ENCODE peak calls at places on chromosomes 1 and 21, in eight cellular contexts. B, L, A, D, N, E, X and J are unnamed samples.

GRCh38 chr1:222616535-222616934 is 1.4 kb upstream of the MIA3 start:
- DNase-seq in B (peak; percentile 62), L (no peak), A (no peak), D (peak; percentile 74), N (no peak), E (peak; percentile 53), X (no peak), J (no peak)

GRCh38 chr1:231162300-231162969 is 577 bp downstream of the TRIM67 start:
- DNase-seq in B (peak; percentile 29), L (peak; percentile 77), A (no peak), D (peak; percentile 46), N (peak; percentile 50), E (no peak), X (no peak), J (peak; percentile 79)

GRCh38 chr1:22760453-22760852 is 49.8 kb downstream of the EPHB2 start:
- DNase-seq in B (no peak), L (no peak), A (no peak), D (no peak), N (no peak), E (no peak), X (no peak), J (no peak)

GRCh38 chr1:170114916-170115315 is 30.8 kb upstream of the NTMT2 start:
- DNase-seq in B (peak; percentile 26), L (peak; percentile 70), A (no peak), D (peak; percentile 40), N (no peak), E (peak; percentile 38), X (no peak), J (no peak)

GRCh38 chr1:156001682-156002171 is 19.0 kb downstream of the SSR2 start:
- DNase-seq in B (peak; percentile 76), L (no peak), A (no peak), D (no peak), N (no peak), E (no peak), X (no peak), J (no peak)

GRCh38 chr1:212700892-212701819 is 1.5 kb upstream of the BATF3 start:
- DNase-seq in B (peak; percentile 48), L (peak; percentile 64), A (no peak), D (peak; percentile 64), N (peak; percentile 45), E (no peak), X (peak; percentile 81), J (no peak)

GRCh38 chr1:222252788-222253187 is 295.1 kb downstream of the HHIPL2 start:
- DNase-seq in B (no peak), L (no peak), A (no peak), D (no peak), N (no peak), E (no peak), X (no peak), J (no peak)

GRCh38 chr1:30527511-30528140 is 195.8 kb downstream of the MATN1 start:
- DNase-seq in B (peak; percentile 4), L (peak; percentile 75), A (no peak), D (no peak), N (no peak), E (no peak), X (peak; percentile 80), J (no peak)

GRCh38 chr21:42382915-42383314 is 12.9 kb downstream of the TMPRSS3 start:
- DNase-seq in B (no peak), L (no peak), A (no peak), D (no peak), N (no peak), E (no peak), X (no peak), J (no peak)

DNA sequence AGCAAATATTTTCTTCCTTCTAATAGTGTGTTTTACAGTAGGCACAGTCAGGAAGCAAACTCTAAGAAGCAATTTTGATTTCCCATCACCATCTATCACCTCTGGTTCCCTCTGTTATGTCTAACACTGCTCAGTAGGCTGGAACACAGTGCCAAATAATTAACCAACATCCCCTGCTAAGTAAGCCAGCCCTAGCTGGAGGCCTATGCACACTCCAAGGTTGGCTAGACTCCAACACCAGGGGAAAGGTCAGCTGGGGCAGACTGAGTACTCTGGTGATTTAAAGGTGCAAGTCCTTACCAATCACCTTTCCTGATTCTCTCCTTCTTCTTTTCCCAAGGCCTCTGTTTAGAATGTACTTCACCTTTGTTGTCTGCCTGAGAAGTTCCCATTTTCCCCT is 46.5 kb upstream of the BEND5 start:
- DNase-seq in B (no peak), L (peak; percentile 14), A (no peak), D (no peak), N (no peak), E (no peak), X (no peak), J (no peak)
- TF ChIP-seq CTCF in B (no peak), L (no peak), A (no peak), D (no peak), N (no peak), E (no peak), X (no peak), J (no peak)

GRCh38 chr1:207047529-207047928 is 3.5 kb downstream of the YOD1 start:
- DNase-seq in B (no peak), L (no peak), A (no peak), D (no peak), N (no peak), E (no peak), X (no peak), J (no peak)
- TF ChIP-seq CTCF in B (no peak), L (no peak), A (no peak), D (no peak), N (no peak), E (no peak), X (no peak), J (no peak)

DNA sequence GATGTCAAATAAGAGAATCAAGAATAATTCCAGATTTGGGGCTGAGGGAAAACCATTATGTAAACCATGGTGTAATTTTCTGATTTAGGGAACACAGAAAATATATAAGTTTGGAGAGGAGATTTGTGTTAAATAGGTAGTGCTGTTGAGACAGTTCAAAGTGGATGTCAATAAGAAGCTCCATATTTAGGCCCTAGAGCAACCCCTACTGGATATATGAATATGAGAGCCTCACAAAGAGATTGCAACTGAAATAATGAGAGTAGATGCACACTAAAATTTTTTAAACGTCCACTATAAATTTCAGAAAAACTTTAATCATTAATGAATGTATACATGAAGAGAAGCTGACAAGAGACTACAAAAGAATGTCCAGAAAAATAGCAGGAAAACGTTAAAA is 1447.8 kb upstream of the PRMT6 start:
- DNase-seq in B (no peak), L (no peak), A (no peak), D (no peak), N (no peak), E (no peak), X (no peak), J (no peak)
- TF ChIP-seq CTCF in B (peak; percentile 13), L (no peak), A (no peak), D (no peak), N (peak; percentile 55), E (no peak), X (no peak), J (no peak)

DNA sequence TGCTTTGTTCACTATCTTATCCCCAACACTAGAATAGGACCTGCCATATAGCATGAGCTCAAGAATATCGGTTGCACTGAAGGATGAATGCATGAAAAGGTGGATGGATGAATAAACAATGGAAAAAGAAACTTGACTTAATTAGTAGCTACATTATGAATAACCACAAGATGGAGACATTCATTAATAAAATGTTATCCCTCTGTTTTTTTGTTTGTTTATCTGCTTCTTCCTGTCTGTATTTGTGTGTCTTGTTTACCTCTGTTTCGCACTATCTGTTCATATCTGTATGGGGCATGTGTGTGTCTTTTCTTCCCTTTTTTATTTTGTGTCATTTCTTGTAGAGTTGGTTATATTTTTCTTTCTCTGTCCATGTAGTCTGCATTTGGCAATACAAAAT is 1.1 kb upstream of the OR14I1 start:
- DNase-seq in B (no peak), L (no peak), A (no peak), D (no peak), N (no peak), E (no peak), X (no peak), J (no peak)
- TF ChIP-seq CTCF in B (no peak), L (no peak), A (no peak), D (no peak), N (no peak), E (no peak), X (no peak), J (no peak)

DNA sequence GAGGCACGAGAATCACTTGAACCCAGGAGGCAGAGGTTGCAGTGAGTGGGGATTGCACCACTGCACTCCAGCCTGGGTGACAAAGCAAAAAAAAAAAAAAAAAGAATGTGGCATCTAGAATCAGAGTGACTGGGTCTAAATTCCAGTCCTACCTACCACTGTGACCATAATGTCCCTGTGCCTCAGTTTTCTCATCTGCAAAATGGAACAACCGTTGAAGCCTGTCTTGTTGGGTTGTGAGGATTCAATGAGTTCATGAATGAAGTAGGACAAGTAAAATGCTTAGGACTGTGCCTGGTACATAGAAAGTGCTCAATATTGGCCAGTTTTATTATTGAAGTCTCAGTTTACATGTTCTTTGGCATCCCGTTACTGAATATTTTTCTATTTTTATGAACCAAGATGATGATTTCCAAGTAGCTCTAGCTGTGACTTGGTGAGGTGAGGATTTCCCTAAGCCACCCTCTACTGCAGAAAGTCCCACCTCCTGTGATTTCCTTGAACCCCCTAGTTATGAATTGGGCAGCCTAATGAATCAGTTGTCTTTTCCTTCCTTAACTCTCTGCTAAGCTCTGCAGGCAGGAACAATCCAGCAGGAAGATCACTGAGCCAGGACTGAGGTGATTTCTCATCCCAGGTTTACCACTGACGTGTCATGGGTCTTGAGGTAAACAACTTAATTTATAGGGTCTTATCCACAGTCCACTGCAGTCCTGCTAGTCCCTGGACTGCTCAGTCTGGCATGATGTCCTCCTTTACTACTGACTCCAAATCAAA is 18.9 kb upstream of the MEAF6 start:
- DNase-seq in B (no peak), L (no peak), A (no peak), D (no peak), N (no peak), E (no peak), X (no peak), J (no peak)
- TF ChIP-seq CTCF in B (no peak), L (no peak), A (no peak), D (no peak), N (no peak), E (no peak), X (no peak), J (no peak)

GRCh38 chr1:164443166-164443565 is 115.8 kb upstream of the PBX1 start:
- DNase-seq in B (no peak), L (no peak), A (no peak), D (no peak), N (no peak), E (no peak), X (no peak), J (no peak)

GRCh38 chr1:164446020-164446419 is 113.0 kb upstream of the PBX1 start:
- DNase-seq in B (no peak), L (no peak), A (no peak), D (no peak), N (no peak), E (no peak), X (no peak), J (no peak)

GRCh38 chr1:164443836-164444235 is 115.1 kb upstream of the PBX1 start:
- DNase-seq in B (no peak), L (no peak), A (no peak), D (no peak), N (no peak), E (no peak), X (no peak), J (no peak)

DNA sequence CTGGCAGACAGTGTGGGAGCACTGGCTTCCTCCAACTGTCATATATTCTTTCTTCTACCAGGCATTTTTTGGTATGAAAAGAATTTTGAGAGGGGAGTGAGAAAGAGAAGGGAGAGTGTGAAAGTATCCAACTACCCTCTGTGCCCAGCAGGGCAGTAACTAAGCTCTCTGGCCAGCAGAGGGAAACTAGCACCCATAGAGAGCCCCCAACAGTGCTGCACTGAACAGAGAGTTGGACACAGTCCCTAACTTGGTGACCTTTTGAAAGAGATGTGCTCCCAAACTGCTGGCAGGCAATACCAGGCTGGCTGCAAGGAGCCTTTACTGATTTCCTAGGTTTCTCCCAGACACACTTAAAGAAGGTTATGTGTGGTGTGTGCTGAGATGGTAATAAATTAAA is 118.8 kb upstream of the PBX1 start:
- DNase-seq in B (peak; percentile 3), L (peak; percentile 87), A (no peak), D (peak; percentile 7), N (no peak), E (no peak), X (no peak), J (no peak)
- TF ChIP-seq CTCF in B (no peak), L (peak; percentile 50), A (no peak), D (peak; percentile 37), N (peak; percentile 53), E (peak; percentile 46), X (peak; percentile 38), J (peak; percentile 57)